ENCODE peak calls at places on chromosomes 5 and 9, in ten cellular contexts. A is tibial nerve, S is transverse colon, P is heart left ventricle, Z is HCT116, T is stomach, D is esophagus squamous epithelium, L is A549, X is suprapubic skin, V is body of pancreas. Q is an unnamed sample.

GRCh38 chr5:87074934-87075541 is 192.6 kb upstream of the RASA1 start:
- DNase-seq in T (no peak), L (no peak), Z (peak), P (no peak), A (no peak), X (no peak), V (no peak), D (no peak), S (peak), Q (no peak)

GRCh38 chr9:81685763-81686613 is 3.4 kb downstream of the TLE1 start:
- DNase-seq in V (no peak), D (no peak), Z (no peak), A (no peak), P (no peak), X (no peak), L (peak), S (no peak), T (no peak), Q (peak)

GRCh38 chr5:113331201-113331551 is 103.6 kb downstream of the TSSK1B start:
- DNase-seq in Z (no peak), A (no peak), P (no peak), L (no peak), D (no peak), V (no peak), X (no peak), S (no peak), T (no peak), Q (no peak)

GRCh38 chr5:119949426-119949999 is 320.2 kb downstream of the FAM170A start:
- DNase-seq in S (no peak), L (no peak), A (no peak), T (no peak), D (no peak), Z (no peak), P (no peak), V (no peak), X (no peak), Q (no peak)

GRCh38 chr9:76371901-76372300 is 22.3 kb downstream of the RFK start:
- DNase-seq in X (no peak), A (no peak), T (no peak), P (no peak), L (peak), S (no peak), Z (no peak), V (no peak), D (no peak), Q (no peak)

GRCh38 chr9:94933429-94933828 is 206.9 kb downstream of the AOPEP start:
- DNase-seq in S (no peak), X (no peak), Z (no peak), A (no peak), V (no peak), L (no peak), T (no peak), D (no peak), P (no peak), Q (no peak)

GRCh38 chr9:36597412-36598178 is 24.9 kb downstream of the MELK start:
- DNase-seq in T (no peak), S (no peak), V (no peak), D (no peak), L (peak), X (no peak), Z (peak), A (no peak), P (no peak), Q (no peak)

GRCh38 chr9:10371824-10372223 is 241.0 kb downstream of the PTPRD start:
- DNase-seq in A (no peak), T (no peak), D (no peak), Z (no peak), P (no peak), V (no peak), L (no peak), X (no peak), S (no peak), Q (no peak)

GRCh38 chr5:132474881-132475511 is 15.6 kb downstream of the IRF1 start:
- DNase-seq in S (peak), Z (no peak), P (no peak), V (no peak), D (no peak), L (no peak), T (peak), A (no peak), X (peak), Q (no peak)

GRCh38 chr9:137494104-137494544 is 35.0 kb upstream of the NSMF start:
- DNase-seq in V (no peak), T (no peak), P (no peak), A (no peak), L (no peak), Z (no peak), X (no peak), S (peak), D (no peak), Q (no peak)

GRCh38 chr9:128215491-128216404 is 12.6 kb downstream of the DNM1 start:
- DNase-seq in P (no peak), X (no peak), S (no peak), T (no peak), Z (no peak), V (no peak), A (no peak), D (no peak), L (peak), Q (no peak)

GRCh38 chr9:124795881-124796415 is 19.0 kb downstream of the OLFML2A start:
- DNase-seq in L (no peak), V (no peak), S (no peak), P (peak), X (no peak), A (no peak), Z (no peak), T (no peak), D (no peak), Q (no peak)

GRCh38 chr5:97406950-97407676 is 224.1 kb upstream of the RIOK2 start:
- DNase-seq in S (no peak), Z (no peak), X (no peak), P (peak), A (no peak), D (no peak), L (no peak), V (no peak), T (no peak), Q (no peak)

GRCh38 chr9:87505869-87506678 is 8.4 kb downstream of the DAPK1 start:
- DNase-seq in S (no peak), P (no peak), D (no peak), T (no peak), L (peak), V (no peak), X (no peak), Z (no peak), A (no peak), Q (no peak)

GRCh38 chr5:13987843-13988464 is 43.5 kb upstream of the DNAH5 start:
- DNase-seq in Z (peak), T (peak), A (peak), L (peak), P (peak), D (no peak), V (peak), X (no peak), S (peak), Q (peak)

GRCh38 chr9:116234091-116234490 is 80.5 kb downstream of the PAPPA start:
- DNase-seq in S (no peak), Z (no peak), X (no peak), A (no peak), L (peak), V (no peak), D (no peak), T (no peak), P (no peak), Q (no peak)

GRCh38 chr9:33161011-33161588 is 6.0 kb downstream of the B4GALT1 start:
- DNase-seq in L (peak), X (peak), A (no peak), P (peak), D (no peak), V (peak), Z (peak), S (peak), T (peak), Q (peak)

GRCh38 chr5:153267506-153267905 is 223.0 kb upstream of the GRIA1 start:
- DNase-seq in L (no peak), T (no peak), Z (no peak), V (no peak), A (no peak), X (no peak), S (no peak), D (no peak), P (no peak), Q (no peak)

GRCh38 chr9:38029923-38030638 is 38.9 kb downstream of the SHB start:
- DNase-seq in L (no peak), D (no peak), Z (no peak), P (no peak), S (no peak), T (no peak), A (no peak), V (no peak), X (no peak), Q (no peak)

GRCh38 chr9:18114559-18114958 is 359.4 kb upstream of the ADAMTSL1 start:
- DNase-seq in S (no peak), V (no peak), X (no peak), L (no peak), A (no peak), T (no peak), D (no peak), Z (no peak), P (no peak), Q (no peak)
- H3K4me3 ChIP-seq in S (no peak), V (no peak), X (no peak), L (no peak), A (no peak), T (no peak), D (no peak), Z (no peak), P (no peak), Q (no peak)

DNA sequence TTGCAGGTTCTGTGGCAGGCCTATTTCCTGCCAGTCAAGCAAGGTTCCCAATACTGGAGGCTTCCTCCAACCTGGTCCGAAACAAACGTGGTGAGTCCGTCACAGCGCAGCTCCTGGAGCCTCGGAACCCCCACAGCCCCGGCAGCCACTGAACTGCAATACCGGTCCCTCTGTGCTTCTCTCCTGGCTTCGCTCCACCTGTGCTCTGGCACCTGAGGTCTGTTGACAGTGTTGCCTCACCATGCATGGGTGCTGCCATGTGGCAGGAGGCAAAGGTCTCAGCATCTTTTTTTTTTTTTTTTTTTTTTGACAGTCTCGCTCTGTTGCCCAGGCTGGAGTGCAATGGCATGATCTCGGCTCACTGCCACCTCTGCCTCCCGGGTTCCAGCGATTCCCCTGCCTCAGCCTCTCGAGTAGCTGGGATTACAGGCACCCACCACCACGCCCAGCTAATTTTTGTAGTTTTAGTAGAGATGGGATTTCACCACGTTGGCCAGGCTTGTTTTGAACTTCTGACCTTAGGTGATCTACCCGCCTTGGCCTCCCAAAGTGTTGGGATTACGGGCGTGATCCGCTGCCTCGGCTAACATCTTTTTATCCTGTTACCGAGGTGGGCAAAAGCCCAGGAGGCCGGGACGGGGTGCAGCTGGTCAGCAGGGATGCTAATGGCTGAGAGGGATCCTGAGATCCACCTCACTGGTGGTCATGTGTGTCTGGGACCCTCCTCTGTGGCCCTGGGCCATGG is 57.1 kb upstream of the RNU6ATAC start:
- DNase-seq in P (peak), T (no peak), S (no peak), X (no peak), V (no peak), Z (no peak), A (no peak), L (no peak), D (no peak), Q (no peak)
- TF ChIP-seq POLR2A in P (no peak), T (no peak), S (no peak), X (no peak), V (no peak), Z (no peak), A (no peak), L (no peak), D (no peak), Q (no peak)

GRCh38 chr9:122042056-122042455 is 51.1 kb downstream of the TTLL11 start:
- DNase-seq in A (no peak), S (no peak), Z (no peak), X (no peak), P (no peak), V (no peak), T (no peak), L (no peak), D (no peak), Q (no peak)
- H3K4me3 ChIP-seq in A (no peak), S (no peak), Z (no peak), X (no peak), P (no peak), V (no peak), T (no peak), L (no peak), D (no peak), Q (no peak)

GRCh38 chr9:686381-686813 is 155.1 kb upstream of the DMRT1 start:
- DNase-seq in X (no peak), S (no peak), A (no peak), Z (no peak), T (no peak), V (no peak), D (no peak), P (no peak), L (no peak), Q (peak)

GRCh38 chr9:687034-687785 is 154.3 kb upstream of the DMRT1 start:
- DNase-seq in D (no peak), Z (no peak), S (no peak), T (no peak), A (no peak), V (no peak), X (no peak), P (no peak), L (no peak), Q (no peak)

GRCh38 chr9:684950-685340 is 156.6 kb upstream of the DMRT1 start:
- DNase-seq in T (no peak), V (no peak), P (no peak), Z (no peak), A (no peak), D (no peak), X (no peak), L (no peak), S (no peak), Q (no peak)

GRCh38 chr9:690517-691111 is 150.9 kb upstream of the DMRT1 start:
- DNase-seq in S (no peak), P (no peak), X (no peak), D (no peak), V (no peak), L (no peak), Z (no peak), A (no peak), T (no peak), Q (no peak)

GRCh38 chr9:687994-688393 is 153.5 kb upstream of the DMRT1 start:
- DNase-seq in D (no peak), L (no peak), T (no peak), V (no peak), S (no peak), A (no peak), X (no peak), P (no peak), Z (no peak), Q (no peak)
- TF ChIP-seq POLR2A in D (no peak), L (no peak), T (no peak), V (no peak), S (no peak), A (no peak), X (no peak), P (no peak), Z (no peak), Q (no peak)

GRCh38 chr5:26003966-26004365 is 1034.4 kb downstream of the CDH9 start:
- DNase-seq in X (no peak), A (no peak), L (peak), V (no peak), D (no peak), P (no peak), Z (no peak), T (no peak), S (no peak), Q (no peak)
- H3K4me3 ChIP-seq in X (no peak), A (no peak), L (no peak), V (no peak), D (no peak), P (no peak), Z (no peak), T (no peak), S (no peak), Q (no peak)

GRCh38 chr5:141650851-141651727 is at the start of gene FCHSD1:
- DNase-seq in T (peak), V (peak), Z (peak), A (peak), L (peak), P (peak), D (peak), X (peak), S (peak), Q (peak)
- TF ChIP-seq POLR2A in T (no peak), V (peak), Z (peak), A (no peak), L (peak), P (no peak), D (no peak), X (no peak), S (peak), Q (peak)

GRCh38 chr5:43680286-43680685 is 77.3 kb downstream of the NNT start:
- DNase-seq in L (no peak), P (no peak), A (no peak), Z (no peak), S (no peak), V (no peak), D (no peak), X (no peak), T (no peak), Q (no peak)
- H3K4me3 ChIP-seq in L (no peak), P (no peak), A (no peak), Z (no peak), S (no peak), V (no peak), D (no peak), X (no peak), T (no peak), Q (no peak)

GRCh38 chr9:111916234-111916645 is 19.6 kb downstream of the UGCG start:
- DNase-seq in P (no peak), A (no peak), S (no peak), L (no peak), Z (no peak), D (no peak), X (no peak), T (no peak), V (no peak), Q (no peak)
- TF ChIP-seq POLR2A in P (no peak), A (no peak), S (no peak), L (no peak), Z (no peak), D (no peak), X (no peak), T (no peak), V (no peak), Q (no peak)

GRCh38 chr9:114931407-114931806 is 1.0 kb upstream of the TNFSF8 start:
- DNase-seq in S (no peak), P (no peak), L (no peak), Z (no peak), D (no peak), X (no peak), T (no peak), A (no peak), V (no peak), Q (no peak)

GRCh38 chr9:114932502-114932901 is 2.1 kb upstream of the TNFSF8 start:
- DNase-seq in Z (no peak), T (no peak), X (no peak), A (no peak), P (no peak), V (no peak), L (no peak), S (no peak), D (no peak), Q (no peak)

GRCh38 chr9:114928092-114928491 is 2.3 kb downstream of the TNFSF8 start:
- DNase-seq in T (no peak), A (no peak), X (no peak), P (no peak), Z (no peak), L (no peak), V (no peak), S (no peak), D (no peak), Q (no peak)

GRCh38 chr9:114930063-114930812 is at the start of gene TNFSF8:
- DNase-seq in D (no peak), Z (no peak), P (peak), X (no peak), L (no peak), V (no peak), S (peak), A (no peak), T (peak), Q (no peak)

GRCh38 chr9:114929166-114929565 is 1.2 kb downstream of the TNFSF8 start:
- DNase-seq in S (no peak), D (no peak), Z (no peak), V (no peak), A (no peak), P (no peak), T (no peak), X (no peak), L (no peak), Q (no peak)
- H3K4me3 ChIP-seq in S (no peak), D (peak), Z (no peak), V (no peak), A (no peak), P (peak), T (peak), X (peak), L (no peak), Q (no peak)

DNA sequence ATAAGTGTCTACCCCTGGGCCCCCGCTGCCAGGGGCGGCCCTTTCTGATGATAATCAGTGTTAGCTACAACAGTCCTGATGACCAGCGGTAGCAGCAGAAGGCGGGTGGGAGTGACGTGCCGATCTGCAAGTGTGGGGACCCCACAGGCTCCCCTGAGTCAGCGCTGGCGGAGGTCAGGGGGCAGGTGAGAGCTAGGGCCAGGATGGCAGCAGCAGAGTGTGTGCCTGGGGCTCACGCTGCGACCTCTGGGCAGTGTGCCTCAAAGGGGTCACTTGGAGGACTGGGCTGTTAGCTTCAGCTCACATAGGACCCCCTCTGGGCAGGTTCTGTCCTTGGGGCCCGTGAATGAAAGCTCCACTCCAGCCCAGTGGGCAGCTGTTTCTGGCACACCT is 80.4 kb downstream of the HMCN2 start:
- DNase-seq in V (no peak), D (no peak), L (no peak), A (no peak), X (no peak), T (no peak), Z (no peak), S (no peak), P (peak), Q (no peak)
- TF ChIP-seq POLR2A in V (no peak), D (no peak), L (no peak), A (no peak), X (no peak), T (no peak), Z (no peak), S (no peak), P (no peak), Q (no peak)